ENCODE peak calls at places on chromosomes 4 and X, in five cellular contexts. One of them, this sample, is unnamed.

GRCh38 chrX:95063554-95063953 is 1389.5 kb downstream of the FAM133A start:
- DNase-seq in left lung: no peak
- DNase-seq in Peyer's patch: no peak
- DNase-seq in IMR-90: peak; percentile 11
- DNase-seq in PC-3: peak; percentile 29
- DNase-seq in this sample: no peak

GRCh38 chrX:37476571-37477188 is 94.8 kb upstream of the LANCL3 start:
- DNase-seq in left lung: no peak
- DNase-seq in Peyer's patch: no peak
- DNase-seq in IMR-90: no peak
- DNase-seq in PC-3: no peak
- DNase-seq in this sample: no peak

GRCh38 chrX:154490021-154490413 is 412 bp downstream of the SLC10A3 start:
- DNase-seq in left lung: no peak
- DNase-seq in Peyer's patch: peak; percentile 64
- DNase-seq in IMR-90: peak; percentile 45
- DNase-seq in PC-3: peak; percentile 38
- DNase-seq in this sample: no peak

GRCh38 chrX:15194136-15194535 is 75.7 kb downstream of the ASB9 start:
- DNase-seq in left lung: no peak
- DNase-seq in Peyer's patch: no peak
- DNase-seq in IMR-90: no peak
- DNase-seq in PC-3: no peak
- DNase-seq in this sample: no peak

GRCh38 chrX:46978341-46979291 is 66.4 kb downstream of the JADE3 start:
- DNase-seq in left lung: peak; percentile 51
- DNase-seq in Peyer's patch: peak; percentile 93
- DNase-seq in IMR-90: peak; percentile 81
- DNase-seq in PC-3: peak; percentile 84
- DNase-seq in this sample: peak; percentile 84

GRCh38 chrX:46965125-46965758 is 53.0 kb downstream of the JADE3 start:
- DNase-seq in left lung: no peak
- DNase-seq in Peyer's patch: no peak
- DNase-seq in IMR-90: peak; percentile 73
- DNase-seq in PC-3: peak; percentile 19
- DNase-seq in this sample: peak; percentile 40

GRCh38 chrX:49082472-49082871 is 2.8 kb upstream of the WDR45 start:
- DNase-seq in left lung: no peak
- DNase-seq in Peyer's patch: no peak
- DNase-seq in IMR-90: no peak
- DNase-seq in PC-3: no peak
- DNase-seq in this sample: no peak

GRCh38 chr4:77797239-77797638 is 21.9 kb downstream of the CNOT6L start:
- DNase-seq in left lung: no peak
- DNase-seq in Peyer's patch: no peak
- DNase-seq in IMR-90: no peak
- DNase-seq in PC-3: peak; percentile 19
- DNase-seq in this sample: no peak

GRCh38 chr4:139665079-139665689 is 435 bp upstream of the MGST2 start:
- DNase-seq in left lung: no peak
- DNase-seq in Peyer's patch: no peak
- DNase-seq in IMR-90: no peak
- DNase-seq in PC-3: no peak
- DNase-seq in this sample: no peak

GRCh38 chr4:153514001-153514526 is 47.9 kb downstream of the TMEM131L start:
- DNase-seq in left lung: no peak
- DNase-seq in Peyer's patch: no peak
- DNase-seq in IMR-90: peak; percentile 66
- DNase-seq in PC-3: peak; percentile 43
- DNase-seq in this sample: peak; percentile 80

GRCh38 chr4:110787109-110787508 is 164.2 kb upstream of the PITX2 start:
- DNase-seq in left lung: no peak
- DNase-seq in Peyer's patch: no peak
- DNase-seq in IMR-90: peak; percentile 14
- DNase-seq in PC-3: no peak
- DNase-seq in this sample: no peak

GRCh38 chrX:56029691-56030090 is 202.5 kb upstream of the KLF8 start:
- DNase-seq in left lung: no peak
- DNase-seq in Peyer's patch: no peak
- DNase-seq in IMR-90: no peak
- DNase-seq in PC-3: no peak
- DNase-seq in this sample: no peak

GRCh38 chr4:12852338-12853307 is 631.5 kb downstream of the RAB28 start:
- DNase-seq in left lung: no peak
- DNase-seq in Peyer's patch: no peak
- DNase-seq in IMR-90: peak; percentile 52
- DNase-seq in PC-3: peak; percentile 73
- DNase-seq in this sample: peak; percentile 31

GRCh38 chr4:80309301-80310004 is 26.1 kb upstream of the CFAP299 start:
- DNase-seq in left lung: no peak
- DNase-seq in Peyer's patch: no peak
- DNase-seq in IMR-90: peak; percentile 96
- DNase-seq in PC-3: peak; percentile 77
- DNase-seq in this sample: peak; percentile 89

GRCh38 chr4:41375561-41375960 is 118.8 kb downstream of the UCHL1 start:
- DNase-seq in left lung: no peak
- DNase-seq in Peyer's patch: no peak
- DNase-seq in IMR-90: no peak
- DNase-seq in PC-3: peak; percentile 27
- DNase-seq in this sample: no peak

DNA sequence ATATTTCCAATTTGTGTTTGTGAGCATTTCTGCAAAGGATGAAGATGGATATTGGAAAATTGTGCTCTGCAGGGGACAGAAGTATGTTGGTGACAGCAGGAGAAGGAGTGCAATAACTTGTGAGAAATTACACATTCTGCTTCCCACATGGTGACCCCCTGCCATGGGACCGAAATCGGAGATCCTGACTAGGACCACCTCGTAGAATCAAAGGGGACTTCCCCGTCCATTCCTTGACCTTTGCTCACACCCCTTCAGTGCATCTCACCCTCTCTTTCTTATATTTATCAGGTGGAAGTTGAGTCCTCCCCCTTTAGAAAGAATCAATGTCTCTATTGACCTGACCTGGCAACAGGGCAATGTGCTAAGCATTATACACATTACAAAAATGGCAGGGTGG is 118.9 kb upstream of the GPC4 start:
- DNase-seq in left lung: no peak
- DNase-seq in Peyer's patch: no peak
- DNase-seq in IMR-90: no peak
- DNase-seq in PC-3: no peak
- DNase-seq in this sample: no peak
- H3K27me3 ChIP-seq in left lung: no peaks in the 10 kb centered on the region
- H3K27me3 ChIP-seq in Peyer's patch: no peaks in the 10 kb centered on the region
- H3K27me3 ChIP-seq in IMR-90: peaks cover 1% of the 10 kb centered on the region
- H3K27me3 ChIP-seq in PC-3: no peaks in the 10 kb centered on the region
- H3K27me3 ChIP-seq in this sample: no peaks in the 10 kb centered on the region

DNA sequence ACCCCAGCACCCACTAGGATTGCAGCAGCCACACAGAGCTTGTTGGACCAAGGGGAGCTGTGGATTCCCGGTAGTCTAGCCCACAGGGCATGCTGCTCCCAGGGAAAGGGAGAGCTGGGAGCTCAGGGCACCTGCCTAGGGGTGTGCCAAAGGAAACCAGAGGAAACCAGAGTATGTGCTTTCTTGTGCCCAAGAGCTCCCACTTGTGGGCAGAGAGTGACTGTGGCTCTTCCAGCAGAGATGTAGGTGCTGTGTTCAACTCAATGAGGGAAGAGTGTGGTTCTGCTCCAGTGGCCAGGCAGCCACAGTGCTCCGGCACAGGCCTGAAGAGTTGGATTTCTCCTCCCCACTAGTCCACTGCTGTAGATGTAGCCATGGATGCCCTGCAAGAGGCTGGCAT is 1050.0 kb upstream of the INTU start:
- DNase-seq in left lung: peak; percentile 24
- DNase-seq in Peyer's patch: no peak
- DNase-seq in IMR-90: peak; percentile 5
- DNase-seq in PC-3: peak; percentile 16
- DNase-seq in this sample: no peak
- TF ChIP-seq CTCF in left lung: no peak
- TF ChIP-seq CTCF in Peyer's patch: no peak
- TF ChIP-seq CTCF in IMR-90: peak; percentile 29
- TF ChIP-seq CTCF in PC-3: peak; percentile 34
- TF ChIP-seq CTCF in this sample: peak; percentile 36

DNA sequence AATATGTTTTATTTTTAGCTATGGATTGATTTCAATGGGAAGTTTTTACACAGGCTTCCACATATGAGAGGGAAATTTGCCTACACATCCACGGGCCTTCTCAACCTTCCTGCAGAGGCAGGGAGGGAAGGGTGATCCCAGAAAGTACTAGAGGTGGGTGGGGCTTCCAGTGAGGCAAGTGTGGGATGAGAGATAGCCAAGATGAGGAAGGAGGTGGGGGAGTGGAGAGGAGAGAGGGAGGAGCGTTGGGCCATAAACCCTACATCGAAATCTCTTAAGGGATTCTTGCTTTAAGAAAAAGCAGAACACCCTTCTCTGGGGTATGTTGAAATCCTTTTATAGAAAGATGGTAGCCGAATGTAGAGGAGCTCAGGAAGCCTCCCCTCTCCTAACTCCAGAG is 19.0 kb downstream of the NKX6-1 start:
- DNase-seq in left lung: no peak
- DNase-seq in Peyer's patch: no peak
- DNase-seq in IMR-90: no peak
- DNase-seq in PC-3: no peak
- DNase-seq in this sample: no peak
- H3K27me3 ChIP-seq in left lung: peaks cover 74% of the 10 kb centered on the region
- H3K27me3 ChIP-seq in Peyer's patch: peaks cover 32% of the 10 kb centered on the region
- H3K27me3 ChIP-seq in IMR-90: peaks cover 50% of the 10 kb centered on the region
- H3K27me3 ChIP-seq in PC-3: no peaks in the 10 kb centered on the region
- H3K27me3 ChIP-seq in this sample: peaks cover 21% of the 10 kb centered on the region

GRCh38 chrX:24768556-24768955 is 74.8 kb downstream of the POLA1 start:
- DNase-seq in left lung: no peak
- DNase-seq in Peyer's patch: no peak
- DNase-seq in IMR-90: no peak
- DNase-seq in PC-3: no peak
- DNase-seq in this sample: no peak
- TF ChIP-seq CTCF in left lung: no peak
- TF ChIP-seq CTCF in Peyer's patch: no peak
- TF ChIP-seq CTCF in IMR-90: no peak
- TF ChIP-seq CTCF in PC-3: no peak
- TF ChIP-seq CTCF in this sample: no peak

DNA sequence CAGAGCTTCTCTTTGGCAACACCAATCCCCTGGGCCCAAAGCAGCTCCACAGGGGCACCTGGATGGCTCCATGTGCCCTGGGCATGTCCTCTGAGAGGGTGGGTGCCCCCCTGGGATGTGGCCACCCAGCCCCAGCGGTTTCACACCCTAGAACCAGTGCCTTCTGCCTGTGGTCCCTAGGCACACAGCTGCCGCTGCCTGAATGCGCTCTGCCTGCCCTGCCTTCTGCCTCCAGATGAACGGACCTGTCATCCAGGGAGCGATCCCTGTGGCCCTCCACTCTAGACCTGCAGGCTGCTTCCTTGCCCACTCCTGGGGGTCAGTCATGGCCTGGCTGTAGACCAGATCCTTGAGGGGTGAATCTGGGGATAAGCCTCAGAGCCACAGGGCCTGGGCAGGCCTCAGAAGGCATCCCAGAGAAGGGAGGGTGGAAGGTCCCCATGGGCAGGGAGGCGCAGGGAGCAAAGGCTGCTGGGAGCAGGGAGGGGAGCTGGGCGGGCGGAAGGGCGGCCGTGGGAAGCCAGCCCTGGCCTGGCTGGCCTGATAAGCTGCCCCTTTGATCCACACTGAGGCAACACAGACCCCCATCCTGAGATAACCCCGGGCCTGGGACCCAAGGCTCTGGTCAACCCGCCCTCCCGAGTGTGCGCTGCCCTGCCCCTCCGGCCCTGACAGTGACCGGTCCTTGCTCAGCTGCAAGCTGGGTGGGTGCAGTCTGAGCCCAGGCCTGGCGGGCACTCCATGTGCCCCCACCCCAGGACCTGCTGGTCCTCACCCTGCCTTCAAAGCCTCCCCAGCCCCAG is 8.1 kb upstream of the FGFR3 start:
- DNase-seq in left lung: no peak
- DNase-seq in Peyer's patch: no peak
- DNase-seq in IMR-90: no peak
- DNase-seq in PC-3: no peak
- DNase-seq in this sample: no peak
- H3K27me3 ChIP-seq in left lung: no peaks in the 10 kb centered on the region
- H3K27me3 ChIP-seq in Peyer's patch: no peaks in the 10 kb centered on the region
- H3K27me3 ChIP-seq in IMR-90: peaks cover 14% of the 10 kb centered on the region
- H3K27me3 ChIP-seq in PC-3: no peaks in the 10 kb centered on the region
- H3K27me3 ChIP-seq in this sample: no peaks in the 10 kb centered on the region